ENCODE peak calls at places on chromosome 22, in eight cellular contexts. V, H, G, C, I, A, O and X are unnamed samples.

GRCh38 chr22:50435701-50436115 is 39.1 kb downstream of the SBF1 start:
- DNase-seq in V (no peak), H (no peak), G (no peak), C (no peak), I (no peak), A (no peak), O (no peak), X (no peak)

GRCh38 chr22:44351685-44352377 is 39.1 kb upstream of the SHISAL1 start:
- DNase-seq in V (no peak), H (no peak), G (peak), C (no peak), I (peak), A (no peak), O (peak), X (peak)

GRCh38 chr22:23524226-23524625 is 55.9 kb downstream of the IGLL1 start:
- DNase-seq in V (no peak), H (peak), G (no peak), C (no peak), I (peak), A (no peak), O (no peak), X (no peak)

GRCh38 chr22:42151924-42152635 is 21.5 kb upstream of the CYP2D6 start:
- DNase-seq in V (no peak), H (no peak), G (no peak), C (no peak), I (no peak), A (no peak), O (no peak), X (no peak)

GRCh38 chr22:50656122-50657070 is 16.2 kb upstream of the SHANK3 start:
- DNase-seq in V (peak), H (peak), G (peak), C (peak), I (no peak), A (no peak), O (no peak), X (peak)

GRCh38 chr22:17902960-17903359 is 121.4 kb downstream of the MICAL3 start:
- DNase-seq in V (no peak), H (no peak), G (no peak), C (no peak), I (no peak), A (no peak), O (no peak), X (no peak)

GRCh38 chr22:48943567-48944432 is 883.9 kb downstream of the BRD1 start:
- DNase-seq in V (peak), H (peak), G (peak), C (no peak), I (no peak), A (no peak), O (no peak), X (no peak)

GRCh38 chr22:44882226-44882905 is 127.4 kb downstream of the PHF21B start:
- DNase-seq in V (no peak), H (peak), G (no peak), C (no peak), I (peak), A (no peak), O (no peak), X (no peak)

GRCh38 chr22:21818487-21819182 is 48.8 kb downstream of the MAPK1 start:
- DNase-seq in V (no peak), H (no peak), G (no peak), C (no peak), I (no peak), A (no peak), O (no peak), X (no peak)

GRCh38 chr22:43277987-43278601 is 65.1 kb downstream of the SCUBE1 start:
- DNase-seq in V (no peak), H (no peak), G (no peak), C (no peak), I (no peak), A (no peak), O (no peak), X (no peak)

GRCh38 chr22:19548964-19549363 is 24.8 kb upstream of the CLDN5 start:
- DNase-seq in V (no peak), H (no peak), G (no peak), C (no peak), I (no peak), A (no peak), O (no peak), X (no peak)

GRCh38 chr22:19567383-19568009 is 43.3 kb upstream of the CLDN5 start:
- DNase-seq in V (no peak), H (no peak), G (no peak), C (no peak), I (no peak), A (no peak), O (no peak), X (no peak)

GRCh38 chr22:32684822-32685187 is 116.7 kb upstream of the TIMP3 start:
- DNase-seq in V (no peak), H (no peak), G (no peak), C (no peak), I (no peak), A (no peak), O (no peak), X (no peak)

GRCh38 chr22:25940479-25940878 is 198.5 kb downstream of the MYO18B start:
- DNase-seq in V (no peak), H (no peak), G (no peak), C (no peak), I (no peak), A (no peak), O (no peak), X (no peak)

GRCh38 chr22:17057959-17058814 is 26.6 kb upstream of the IL17RA start:
- DNase-seq in V (peak), H (no peak), G (peak), C (peak), I (peak), A (peak), O (peak), X (peak)

GRCh38 chr22:37672920-37673453 is 2.4 kb upstream of the LGALS1 start:
- DNase-seq in V (no peak), H (no peak), G (no peak), C (no peak), I (no peak), A (no peak), O (no peak), X (no peak)

GRCh38 chr22:21802056-21802455 is 65.4 kb downstream of the MAPK1 start:
- DNase-seq in V (no peak), H (no peak), G (no peak), C (no peak), I (no peak), A (no peak), O (no peak), X (no peak)

GRCh38 chr22:17085277-17086091 is 684 bp downstream of the IL17RA start:
- DNase-seq in V (peak), H (no peak), G (no peak), C (peak), I (no peak), A (no peak), O (peak), X (no peak)

GRCh38 chr22:20741634-20742581 is 32.0 kb upstream of the SERPIND1 start:
- DNase-seq in V (no peak), H (no peak), G (peak), C (no peak), I (no peak), A (peak), O (no peak), X (no peak)

GRCh38 chr22:32375678-32376450 is 18.2 kb downstream of the RFPL3 start:
- DNase-seq in V (no peak), H (no peak), G (no peak), C (no peak), I (no peak), A (no peak), O (no peak), X (no peak)

GRCh38 chr22:40855104-40855959 is 1.1 kb downstream of the ST13 start:
- DNase-seq in V (no peak), H (no peak), G (no peak), C (no peak), I (no peak), A (no peak), O (peak), X (no peak)

GRCh38 chr22:40857309-40857851 is 432 bp downstream of the XPNPEP3 start:
- DNase-seq in V (no peak), H (no peak), G (no peak), C (no peak), I (no peak), A (no peak), O (no peak), X (no peak)

GRCh38 chr22:40855960-40856512 is 403 bp downstream of the ST13 start:
- DNase-seq in V (peak), H (peak), G (no peak), C (peak), I (no peak), A (no peak), O (no peak), X (peak)

GRCh38 chr22:40853961-40854360 is 2.5 kb downstream of the ST13 start:
- DNase-seq in V (no peak), H (no peak), G (no peak), C (no peak), I (no peak), A (no peak), O (no peak), X (no peak)

DNA sequence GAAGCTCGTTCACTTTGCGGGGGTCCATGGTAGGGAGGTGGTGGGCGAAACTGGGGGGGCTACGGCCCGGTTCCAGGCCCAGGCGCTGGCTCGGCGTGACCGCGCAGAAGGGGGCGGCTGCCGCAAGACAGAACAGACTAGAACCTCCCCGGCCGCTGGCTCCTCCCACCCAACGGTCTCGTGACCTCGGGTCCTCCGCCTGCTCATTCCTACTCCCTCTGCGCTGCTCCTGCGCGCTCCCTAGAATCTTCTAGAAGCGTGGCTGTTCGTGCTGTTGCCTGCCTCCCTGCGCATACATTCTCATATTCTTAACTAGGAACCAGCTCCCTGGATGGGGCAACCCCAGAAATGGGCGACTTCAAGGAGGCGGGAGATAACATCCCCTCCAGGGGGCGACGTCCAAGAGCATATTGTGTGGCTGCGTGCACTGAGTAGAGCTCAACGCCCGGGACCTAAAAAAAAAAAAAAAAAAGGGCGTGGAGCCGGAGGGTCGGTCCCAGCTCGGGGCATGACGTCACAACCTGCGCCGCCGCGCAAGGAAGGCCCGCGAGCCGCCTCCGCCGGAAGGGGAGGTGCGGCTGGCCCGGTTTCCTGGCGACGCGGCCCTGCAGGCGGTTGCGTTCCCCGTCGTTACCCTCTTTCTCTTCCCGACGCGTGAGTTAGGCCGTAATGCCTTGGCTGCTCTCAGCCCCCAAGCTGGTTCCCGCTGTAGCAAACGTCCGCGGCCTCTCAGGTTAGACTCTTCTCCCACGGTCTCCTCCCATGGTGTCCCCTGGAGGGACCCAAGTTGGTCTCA is at the start of the genes ST13 and XPNPEP3:
- DNase-seq in V (peak), H (peak), G (peak), C (peak), I (peak), A (peak), O (peak), X (peak)
- TF ChIP-seq POLR2A in V (no peak), H (no peak), G (peak), C (no peak), I (peak), A (peak), O (peak), X (peak)

GRCh38 chr22:35134637-35135036 is 68.7 kb downstream of the ISX start:
- DNase-seq in V (no peak), H (no peak), G (no peak), C (no peak), I (no peak), A (no peak), O (no peak), X (no peak)
- TF ChIP-seq POLR2A in V (no peak), H (no peak), G (no peak), C (no peak), I (no peak), A (no peak), O (no peak), X (no peak)

GRCh38 chr22:30289126-30289979 is at the start of gene CASTOR1:
- DNase-seq in V (peak), H (peak), G (peak), C (peak), I (peak), A (peak), O (peak), X (peak)
- TF ChIP-seq POLR2A in V (no peak), H (peak), G (peak), C (peak), I (peak), A (no peak), O (peak), X (no peak)

GRCh38 chr22:31343235-31344191 is 2.6 kb downstream of the PATZ1 start:
- DNase-seq in V (peak), H (peak), G (no peak), C (peak), I (peak), A (no peak), O (peak), X (no peak)
- TF ChIP-seq POLR2A in V (no peak), H (no peak), G (no peak), C (no peak), I (no peak), A (no peak), O (no peak), X (no peak)

GRCh38 chr22:38685761-38686160 is 4.0 kb downstream of the TOMM22 start:
- DNase-seq in V (no peak), H (no peak), G (no peak), C (no peak), I (no peak), A (no peak), O (no peak), X (no peak)
- TF ChIP-seq POLR2A in V (no peak), H (no peak), G (no peak), C (no peak), I (no peak), A (no peak), O (no peak), X (no peak)

DNA sequence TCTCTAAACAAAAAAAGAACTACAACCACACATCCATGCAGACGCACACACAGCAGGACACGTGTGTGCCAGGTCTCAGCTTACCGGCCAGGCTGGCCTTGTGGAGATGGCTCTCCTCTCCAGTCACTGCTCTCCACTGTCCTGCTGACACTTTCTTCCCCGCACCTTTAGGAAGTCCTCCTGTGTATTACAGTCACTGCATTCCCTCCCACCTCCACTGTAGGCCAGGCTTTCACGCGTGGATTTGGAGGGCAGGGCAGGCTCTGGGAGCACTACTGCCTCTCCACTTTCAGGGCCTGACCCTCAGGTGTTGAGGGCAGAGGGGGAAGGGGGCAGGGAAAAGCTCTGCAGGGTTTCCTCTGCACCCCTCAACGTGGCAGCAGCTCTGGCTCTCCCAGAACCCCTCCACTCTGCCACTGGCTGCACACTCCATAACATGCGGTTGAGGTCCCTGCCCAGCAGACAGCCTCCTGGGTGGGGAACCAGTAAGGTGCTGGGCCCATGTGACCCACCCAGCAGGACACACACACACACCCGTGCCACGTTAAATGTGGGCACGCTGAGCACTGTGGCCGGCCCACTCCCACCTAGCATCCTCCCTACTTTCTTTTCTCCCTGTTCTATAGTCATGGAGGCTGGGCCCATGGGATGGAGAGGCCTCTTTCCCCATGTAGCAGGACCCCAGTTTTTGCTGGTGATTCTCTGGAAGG is 107.0 kb upstream of the PITPNB start:
- DNase-seq in V (no peak), H (peak), G (no peak), C (peak), I (no peak), A (no peak), O (peak), X (no peak)
- TF ChIP-seq POLR2A in V (no peak), H (no peak), G (no peak), C (no peak), I (no peak), A (no peak), O (no peak), X (no peak)